ENCODE peak calls at places on chromosomes 7 and 10, in five cellular contexts. K is mammary epithelial cell; Y is CD4-positive, alpha-beta T cell; H is transverse colon; M is kidney epithelial cell. F is an unnamed sample.
A peak's percentile ranks its signal among the peaks of the same experiment; 100 is the strongest.

GRCh38 chr7:137687556-137688280 is 159.1 kb downstream of the DGKI start:
- DNase-seq in Y (no peak), K (no peak), M (peak; percentile 18), H (no peak), F (no peak)

GRCh38 chr7:76011437-76011836 is 17.0 kb upstream of the TMEM120A start:
- DNase-seq in M (no peak), H (no peak), K (no peak), Y (no peak), F (no peak)

GRCh38 chr10:119419931-119420330 is 122.6 kb downstream of the RGS10 start:
- DNase-seq in Y (no peak), H (no peak), K (no peak), M (no peak), F (no peak)

GRCh38 chr10:101693701-101694055 is 1.3 kb downstream of the FBXW4 start:
- DNase-seq in M (no peak), Y (peak; percentile 3), K (no peak), H (peak; percentile 10), F (peak; percentile 66)

GRCh38 chr7:22427122-22427503 is 70.2 kb upstream of the RAPGEF5 start:
- DNase-seq in Y (no peak), H (no peak), M (no peak), K (no peak), F (no peak)

GRCh38 chr7:130363156-130363847 is 17.0 kb upstream of the CPA1 start:
- DNase-seq in M (peak; percentile 97), Y (no peak), K (peak; percentile 99), H (no peak), F (no peak)

GRCh38 chr7:157409149-157409752 is 72.4 kb downstream of the DNAJB6 start:
- DNase-seq in H (no peak), M (no peak), Y (no peak), K (no peak), F (no peak)

GRCh38 chr7:135392701-135393100 is 117.2 kb downstream of the CNOT4 start:
- DNase-seq in H (no peak), K (no peak), M (no peak), Y (no peak), F (no peak)

GRCh38 chr10:69492746-69493462 is 41.6 kb downstream of the TSPAN15 start:
- DNase-seq in M (no peak), H (no peak), Y (no peak), K (no peak), F (no peak)

GRCh38 chr7:55130554-55131198 is 111.9 kb downstream of the EGFR start:
- DNase-seq in M (peak; percentile 86), K (peak; percentile 68), H (peak; percentile 37), Y (no peak), F (no peak)

GRCh38 chr7:113402005-113402404 is 283.7 kb upstream of the SMIM30 start:
- DNase-seq in K (no peak), H (no peak), M (no peak), Y (no peak), F (no peak)

GRCh38 chr7:130962109-130962508 is 228.1 kb upstream of the KLF14 start:
- DNase-seq in Y (no peak), K (no peak), M (no peak), H (no peak), F (no peak)

GRCh38 chr7:93804726-93805125 is 85.8 kb downstream of the TFPI2 start:
- DNase-seq in K (no peak), H (no peak), Y (no peak), M (no peak), F (no peak)

GRCh38 chr10:113031147-113031546 is 81.1 kb downstream of the TCF7L2 start:
- DNase-seq in K (no peak), H (no peak), M (no peak), Y (no peak), F (no peak)

GRCh38 chr10:93461807-93462178 is 20.3 kb downstream of the MYOF start:
- DNase-seq in K (peak; percentile 86), Y (no peak), H (no peak), M (peak; percentile 96), F (no peak)

GRCh38 chr10:43827853-43828252 is 179.2 kb upstream of the ZNF32 start:
- DNase-seq in M (no peak), H (no peak), Y (no peak), K (no peak), F (no peak)

GRCh38 chr10:22874189-22874854 is 53.5 kb upstream of the ARMC3 start:
- DNase-seq in K (no peak), H (no peak), M (no peak), Y (no peak), F (no peak)

GRCh38 chr10:3395487-3395886 is 222.9 kb upstream of the PITRM1 start:
- DNase-seq in M (no peak), Y (no peak), K (no peak), H (no peak), F (no peak)

GRCh38 chr10:122232781-122233180 is 38.3 kb upstream of the BTBD16 start:
- DNase-seq in K (no peak), Y (no peak), M (no peak), H (no peak), F (no peak)

GRCh38 chr10:131202964-131203363 is 108.6 kb downstream of the TCERG1L start:
- DNase-seq in H (no peak), M (no peak), Y (no peak), K (no peak), F (no peak)

GRCh38 chr7:83339927-83340326 is 177.2 kb upstream of the PCLO start:
- DNase-seq in Y (no peak), H (no peak), K (no peak), M (no peak), F (no peak)

GRCh38 chr10:31456463-31456862 is 137.4 kb downstream of the ZEB1 start:
- DNase-seq in H (no peak), M (no peak), Y (no peak), K (no peak), F (no peak)

GRCh38 chr7:107658467-107658866 is 2.2 kb upstream of the SLC26A4 start:
- DNase-seq in M (no peak), K (no peak), Y (no peak), H (no peak), F (no peak)

GRCh38 chr7:147804032-147804431 is 786.5 kb upstream of the C7orf33 start:
- DNase-seq in Y (no peak), H (no peak), K (no peak), M (no peak), F (no peak)

GRCh38 chr7:11786186-11786585 is 45.8 kb downstream of the THSD7A start:
- DNase-seq in Y (no peak), H (no peak), M (peak; percentile 72), K (peak; percentile 20), F (no peak)

GRCh38 chr7:131945313-131945831 is 388.9 kb upstream of the PODXL start:
- DNase-seq in H (peak; percentile 42), M (no peak), Y (no peak), K (peak; percentile 12), F (peak; percentile 53)

GRCh38 chr7:9407816-9408215 is 974.4 kb downstream of the NXPH1 start:
- DNase-seq in M (peak; percentile 44), H (no peak), K (no peak), Y (no peak), F (no peak)

GRCh38 chr7:11831727-11832495 is at the start of gene THSD7A:
- DNase-seq in H (peak; percentile 20), Y (no peak), M (no peak), K (peak; percentile 17), F (peak; percentile 55)

GRCh38 chr10:88851706-88852105 is at the start of gene ANKRD22:
- DNase-seq in K (peak; percentile 99), Y (no peak), M (peak; percentile 69), H (peak; percentile 86), F (peak; percentile 96)

GRCh38 chr7:2018786-2019692 is 213.7 kb downstream of the MAD1L1 start:
- DNase-seq in H (peak; percentile 20), K (no peak), Y (no peak), M (peak; percentile 18), F (no peak)

GRCh38 chr7:73896454-73896853 is 35.5 kb downstream of the TMEM270 start:
- DNase-seq in M (no peak), Y (no peak), K (peak; percentile 46), H (no peak), F (no peak)

GRCh38 chr10:3468919-3469638 is 296.5 kb upstream of the PITRM1 start:
- DNase-seq in H (peak; percentile 23), M (peak; percentile 75), K (peak; percentile 87), Y (no peak), F (no peak)

GRCh38 chr10:11573497-11573896 is 38.0 kb downstream of the USP6NL start:
- DNase-seq in M (no peak), K (no peak), Y (no peak), H (no peak), F (no peak)

GRCh38 chr7:4272141-4272540 is 410.0 kb upstream of the FOXK1 start:
- DNase-seq in Y (no peak), M (no peak), H (no peak), K (no peak), F (no peak)

GRCh38 chr10:71094712-71095390 is 117.5 kb upstream of the UNC5B start:
- DNase-seq in M (no peak), K (peak; percentile 81), H (no peak), Y (no peak), F (no peak)

GRCh38 chr10:71103969-71104368 is 108.4 kb upstream of the UNC5B start:
- DNase-seq in K (no peak), M (no peak), H (no peak), Y (no peak), F (peak; percentile 13)

GRCh38 chr10:71099731-71100361 is 112.5 kb upstream of the UNC5B start:
- DNase-seq in M (no peak), K (peak; percentile 79), Y (no peak), H (no peak), F (no peak)
- H3K27me3 ChIP-seq in M (peaks cover 2% of the 10 kb centered on the region), K (no peaks in the 10 kb centered on the region), Y (peaks cover 5% of the 10 kb centered on the region), H (peaks cover 36% of the 10 kb centered on the region), F (no peaks in the 10 kb centered on the region)

DNA sequence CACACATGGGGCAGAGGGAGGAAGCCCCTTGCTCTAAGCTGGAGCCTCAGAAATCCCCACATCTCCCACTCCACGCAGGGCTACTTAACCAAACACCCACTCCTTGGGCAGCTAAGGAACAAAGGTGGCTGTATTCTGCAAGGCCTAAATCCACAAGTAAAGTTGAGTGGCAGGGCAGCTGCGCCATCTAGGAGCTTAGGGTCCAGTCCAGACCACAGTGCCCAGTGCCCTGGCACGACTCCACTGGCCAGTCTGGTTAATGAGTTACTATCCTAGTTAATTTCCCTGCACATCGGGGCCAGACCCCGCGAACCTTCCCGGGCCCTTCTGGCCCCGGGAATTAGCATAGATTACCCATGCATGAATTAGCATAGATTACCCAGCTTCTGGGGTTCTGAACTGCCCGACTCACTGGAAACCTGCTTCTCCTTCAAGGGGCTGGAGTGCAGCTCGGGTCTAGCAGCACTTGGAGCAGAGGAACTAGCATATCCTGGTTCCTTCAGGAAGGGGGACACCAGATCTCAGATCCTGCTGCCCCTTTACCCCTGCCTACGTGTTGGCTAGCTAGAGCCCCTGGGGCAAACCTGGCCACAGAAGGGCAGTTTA is 3.2 kb upstream of the EMX2 start:
- DNase-seq in Y (no peak), K (no peak), M (no peak), H (no peak), F (no peak)
- H3K27me3 ChIP-seq in Y (peaks cover 84% of the 10 kb centered on the region), K (peaks cover 71% of the 10 kb centered on the region), M (peaks cover 12% of the 10 kb centered on the region), H (peaks cover 100% of the 10 kb centered on the region), F (peaks cover 75% of the 10 kb centered on the region)

DNA sequence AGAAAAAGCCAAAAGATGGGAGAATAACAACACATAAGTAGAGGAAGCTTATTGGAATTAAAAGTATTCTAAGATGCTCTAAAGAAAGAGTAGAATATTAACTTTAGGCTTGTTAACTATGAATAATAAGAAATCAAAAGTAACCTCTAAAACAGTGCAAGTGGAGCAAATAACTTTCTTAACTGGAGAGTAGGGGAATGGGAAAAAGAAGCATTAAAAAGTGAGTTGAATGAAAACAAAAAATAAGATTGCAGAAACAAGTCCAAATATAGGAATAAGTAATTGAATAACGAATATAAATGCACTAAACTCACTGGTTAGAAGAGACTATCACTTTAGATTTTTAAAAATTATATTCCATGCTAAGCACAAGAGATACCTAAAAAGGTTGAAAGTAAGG is 63.9 kb downstream of the HECTD2 start:
- DNase-seq in M (no peak), H (no peak), Y (no peak), K (no peak), F (no peak)
- H3K27me3 ChIP-seq in M (no peaks in the 10 kb centered on the region), H (no peaks in the 10 kb centered on the region), Y (no peaks in the 10 kb centered on the region), K (no peaks in the 10 kb centered on the region), F (no peaks in the 10 kb centered on the region)

GRCh38 chr10:7421519-7421918 is 10.7 kb upstream of the SFMBT2 start:
- DNase-seq in Y (no peak), M (no peak), K (peak; percentile 31), H (no peak), F (no peak)
- H3K27me3 ChIP-seq in Y (no peaks in the 10 kb centered on the region), M (peaks cover 5% of the 10 kb centered on the region), K (no peaks in the 10 kb centered on the region), H (peaks cover 3% of the 10 kb centered on the region), F (no peaks in the 10 kb centered on the region)